ENCODE peak calls at places on chromosomes 12 and 14, in nine cellular contexts. S is kidney epithelial cell, X is 8988T, U is ACHN, Y is mesendoderm, O is AG09309, R is ELR, W is lung, F is hippocampal formation. G is an unnamed sample.

GRCh38 chr14:64720190-64720589 is 16.0 kb downstream of the PLEKHG3 start:
- DNase-seq in S (peak), X (no peak), U (peak), Y (peak), O (peak), R (peak), W (no peak), F (no peak), G (no peak)

GRCh38 chr12:59164991-59165718 is 244.9 kb upstream of the LRIG3 start:
- DNase-seq in S (no peak), X (no peak), U (peak), Y (peak), O (peak), R (peak), W (no peak), F (peak), G (no peak)

GRCh38 chr12:19206493-19207077 is 77.1 kb downstream of the PLEKHA5 start:
- DNase-seq in S (no peak), X (no peak), U (no peak), Y (no peak), O (no peak), R (no peak), W (no peak), F (no peak), G (no peak)

GRCh38 chr14:89681086-89682018 is 264.3 kb upstream of the FOXN3 start:
- DNase-seq in S (no peak), X (no peak), U (no peak), Y (no peak), O (no peak), R (no peak), W (no peak), F (peak), G (no peak)

GRCh38 chr12:5043589-5044419 is at the start of gene KCNA5:
- DNase-seq in S (no peak), X (no peak), U (no peak), Y (peak), O (no peak), R (no peak), W (no peak), F (no peak), G (peak)

GRCh38 chr12:69239922-69240624 is 704 bp downstream of the CPSF6 start:
- DNase-seq in S (no peak), X (no peak), U (peak), Y (peak), O (no peak), R (peak), W (peak), F (peak), G (peak)

GRCh38 chr14:71121711-71122110 is 214.5 kb downstream of the PCNX1 start:
- DNase-seq in S (no peak), X (no peak), U (no peak), Y (no peak), O (no peak), R (no peak), W (no peak), F (no peak), G (no peak)

GRCh38 chr14:79253576-79253975 is 957.7 kb downstream of the DIO2 start:
- DNase-seq in S (no peak), X (no peak), U (no peak), Y (peak), O (no peak), R (no peak), W (no peak), F (no peak), G (no peak)

GRCh38 chr14:76168531-76168930 is 16.8 kb downstream of the GPATCH2L start:
- DNase-seq in S (peak), X (no peak), U (peak), Y (no peak), O (no peak), R (peak), W (no peak), F (no peak), G (no peak)

GRCh38 chr12:29398495-29398894 is 17.5 kb upstream of the ERGIC2 start:
- DNase-seq in S (no peak), X (no peak), U (no peak), Y (no peak), O (no peak), R (no peak), W (no peak), F (no peak), G (no peak)

GRCh38 chr12:112296183-112296582 is 86.0 kb downstream of the HECTD4 start:
- DNase-seq in S (no peak), X (no peak), U (no peak), Y (no peak), O (no peak), R (no peak), W (no peak), F (no peak), G (no peak)

GRCh38 chr12:28870839-28871440 is 278.1 kb upstream of the FAR2 start:
- DNase-seq in S (no peak), X (no peak), U (no peak), Y (no peak), O (no peak), R (no peak), W (no peak), F (no peak), G (no peak)

G was measured in hypothalamus.